ENCODE peak calls at places on chromosomes 11 and 22, in five cellular contexts. One of them, this sample, is unnamed.

GRCh38 chr11:93089474-93090102 is 108.2 kb downstream of the SLC36A4 start:
- DNase-seq in brain microvascular endothelial cell: peak; percentile 60
- DNase-seq in HFFc6: peak; percentile 60
- DNase-seq in M059J: peak; percentile 64
- DNase-seq in HuH-7.5: no peak
- DNase-seq in this sample: peak; percentile 63

GRCh38 chr11:93775289-93775688 is 8.8 kb upstream of the MED17 start:
- DNase-seq in brain microvascular endothelial cell: peak; percentile 32
- DNase-seq in HuH-7.5: no peak
- DNase-seq in HFFc6: no peak
- DNase-seq in M059J: no peak
- DNase-seq in this sample: peak; percentile 30

GRCh38 chr11:104897891-104898684 is at the start of gene CASP12:
- DNase-seq in brain microvascular endothelial cell: peak; percentile 1
- DNase-seq in M059J: no peak
- DNase-seq in HFFc6: no peak
- DNase-seq in HuH-7.5: no peak
- DNase-seq in this sample: no peak

GRCh38 chr11:115572551-115572950 is 68.3 kb upstream of the CADM1 start:
- DNase-seq in M059J: no peak
- DNase-seq in brain microvascular endothelial cell: no peak
- DNase-seq in HuH-7.5: no peak
- DNase-seq in HFFc6: no peak
- DNase-seq in this sample: no peak

GRCh38 chr22:19886605-19887250 is 32.1 kb upstream of the GNB1L start:
- DNase-seq in brain microvascular endothelial cell: no peak
- DNase-seq in M059J: peak; percentile 36
- DNase-seq in HuH-7.5: no peak
- DNase-seq in HFFc6: peak; percentile 63
- DNase-seq in this sample: peak; percentile 33

GRCh38 chr11:109138200-109138599 is 283.8 kb upstream of the C11orf87 start:
- DNase-seq in M059J: no peak
- DNase-seq in HFFc6: no peak
- DNase-seq in HuH-7.5: no peak
- DNase-seq in brain microvascular endothelial cell: peak; percentile 10
- DNase-seq in this sample: no peak

GRCh38 chr11:24900524-24900923 is 403.7 kb downstream of the LUZP2 start:
- DNase-seq in brain microvascular endothelial cell: no peak
- DNase-seq in M059J: no peak
- DNase-seq in HFFc6: no peak
- DNase-seq in HuH-7.5: no peak
- DNase-seq in this sample: no peak

GRCh38 chr11:2302280-2302843 is 549 bp downstream of the TSPAN32 start:
- DNase-seq in brain microvascular endothelial cell: no peak
- DNase-seq in HFFc6: no peak
- DNase-seq in HuH-7.5: no peak
- DNase-seq in M059J: no peak
- DNase-seq in this sample: no peak

GRCh38 chr22:29813563-29813962 is 24.5 kb downstream of the ASCC2 start:
- DNase-seq in M059J: peak; percentile 48
- DNase-seq in brain microvascular endothelial cell: peak; percentile 16
- DNase-seq in HuH-7.5: no peak
- DNase-seq in HFFc6: peak; percentile 43
- DNase-seq in this sample: peak; percentile 63

GRCh38 chr22:29079218-29079901 is 6.5 kb downstream of the KREMEN1 start:
- DNase-seq in HuH-7.5: no peak
- DNase-seq in M059J: peak; percentile 40
- DNase-seq in brain microvascular endothelial cell: no peak
- DNase-seq in HFFc6: no peak
- DNase-seq in this sample: no peak

GRCh38 chr11:84558085-84558905 is 1068.8 kb downstream of the DLG2 start:
- DNase-seq in HuH-7.5: no peak
- DNase-seq in M059J: peak; percentile 46
- DNase-seq in HFFc6: peak; percentile 54
- DNase-seq in brain microvascular endothelial cell: peak; percentile 34
- DNase-seq in this sample: peak; percentile 27

GRCh38 chr22:48941903-48942625 is 885.6 kb downstream of the BRD1 start:
- DNase-seq in brain microvascular endothelial cell: no peak
- DNase-seq in HuH-7.5: no peak
- DNase-seq in M059J: no peak
- DNase-seq in HFFc6: no peak
- DNase-seq in this sample: no peak

GRCh38 chr22:19757140-19757984 is 3.2 kb upstream of the TBX1 start:
- DNase-seq in brain microvascular endothelial cell: no peak
- DNase-seq in M059J: no peak
- DNase-seq in HFFc6: no peak
- DNase-seq in HuH-7.5: no peak
- DNase-seq in this sample: no peak